ENCODE peak calls at places on chromosomes 11 and 22, in six cellular contexts. One of them, this sample, is unnamed.
A peak's percentile ranks its signal among the peaks of the same experiment; 100 is the strongest.

GRCh38 chr11:35141538-35141937 is 2.6 kb downstream of the CD44 start:
- DNase-seq in A549: no peak
- DNase-seq in body of pancreas: peak; percentile 24
- DNase-seq in tibial artery: peak; percentile 81
- DNase-seq in AG10803: peak; percentile 35
- DNase-seq in astrocyte of the cerebellum: no peak
- DNase-seq in this sample: no peak

GRCh38 chr11:48025293-48025982 is 45.1 kb downstream of the PTPRJ start:
- DNase-seq in A549: no peak
- DNase-seq in body of pancreas: no peak
- DNase-seq in tibial artery: no peak
- DNase-seq in AG10803: no peak
- DNase-seq in astrocyte of the cerebellum: no peak
- DNase-seq in this sample: no peak

GRCh38 chr11:3944198-3944597 is 88.7 kb downstream of the STIM1 start:
- DNase-seq in A549: no peak
- DNase-seq in body of pancreas: no peak
- DNase-seq in tibial artery: peak; percentile 78
- DNase-seq in AG10803: peak; percentile 70
- DNase-seq in astrocyte of the cerebellum: no peak
- DNase-seq in this sample: peak; percentile 7

GRCh38 chr11:81237139-81237538 is 1496.5 kb downstream of the FAM181B start:
- DNase-seq in A549: peak; percentile 37
- DNase-seq in body of pancreas: no peak
- DNase-seq in tibial artery: no peak
- DNase-seq in AG10803: peak; percentile 0
- DNase-seq in astrocyte of the cerebellum: peak; percentile 49
- DNase-seq in this sample: no peak

GRCh38 chr22:16601437-16602223 is 9.0 kb upstream of the CCT8L2 start:
- DNase-seq in A549: no peak
- DNase-seq in body of pancreas: no peak
- DNase-seq in tibial artery: no peak
- DNase-seq in AG10803: no peak
- DNase-seq in astrocyte of the cerebellum: no peak
- DNase-seq in this sample: no peak

GRCh38 chr11:8985462-8985861 is 18.3 kb downstream of the NRIP3 start:
- DNase-seq in A549: no peak
- DNase-seq in body of pancreas: no peak
- DNase-seq in tibial artery: no peak
- DNase-seq in AG10803: no peak
- DNase-seq in astrocyte of the cerebellum: no peak
- DNase-seq in this sample: no peak

GRCh38 chr11:114228401-114229061 is 67.7 kb upstream of the NNMT start:
- DNase-seq in A549: no peak
- DNase-seq in body of pancreas: no peak
- DNase-seq in tibial artery: no peak
- DNase-seq in AG10803: no peak
- DNase-seq in astrocyte of the cerebellum: no peak
- DNase-seq in this sample: no peak

GRCh38 chr11:1953489-1954284 is 6.6 kb downstream of the MRPL23 start:
- DNase-seq in A549: no peak
- DNase-seq in body of pancreas: peak; percentile 31
- DNase-seq in tibial artery: peak; percentile 60
- DNase-seq in AG10803: no peak
- DNase-seq in astrocyte of the cerebellum: no peak
- DNase-seq in this sample: no peak

GRCh38 chr22:19886605-19887250 is 32.1 kb upstream of the GNB1L start:
- DNase-seq in A549: no peak
- DNase-seq in body of pancreas: no peak
- DNase-seq in tibial artery: no peak
- DNase-seq in AG10803: peak; percentile 92
- DNase-seq in astrocyte of the cerebellum: peak; percentile 8
- DNase-seq in this sample: peak; percentile 63

GRCh38 chr11:78656327-78656726 is 81.7 kb upstream of the NARS2 start:
- DNase-seq in A549: no peak
- DNase-seq in body of pancreas: no peak
- DNase-seq in tibial artery: no peak
- DNase-seq in AG10803: no peak
- DNase-seq in astrocyte of the cerebellum: no peak
- DNase-seq in this sample: no peak

GRCh38 chr11:3164138-3164539 is 971 bp downstream of the OSBPL5 start:
- DNase-seq in A549: no peak
- DNase-seq in body of pancreas: peak; percentile 11
- DNase-seq in tibial artery: peak; percentile 73
- DNase-seq in AG10803: no peak
- DNase-seq in astrocyte of the cerebellum: no peak
- DNase-seq in this sample: no peak

GRCh38 chr22:44309137-44309536 is 3.6 kb downstream of the SHISAL1 start:
- DNase-seq in A549: peak; percentile 53
- DNase-seq in body of pancreas: no peak
- DNase-seq in tibial artery: peak; percentile 70
- DNase-seq in AG10803: peak; percentile 97
- DNase-seq in astrocyte of the cerebellum: peak; percentile 93
- DNase-seq in this sample: peak; percentile 95

GRCh38 chr11:1702506-1702905 is 5.5 kb downstream of the KRTAP5-6 start:
- DNase-seq in A549: no peak
- DNase-seq in body of pancreas: no peak
- DNase-seq in tibial artery: no peak
- DNase-seq in AG10803: no peak
- DNase-seq in astrocyte of the cerebellum: no peak
- DNase-seq in this sample: no peak

GRCh38 chr22:19974233-19974861 is 32.7 kb upstream of the TXNRD2 start:
- DNase-seq in A549: peak; percentile 62
- DNase-seq in body of pancreas: no peak
- DNase-seq in tibial artery: no peak
- DNase-seq in AG10803: peak; percentile 48
- DNase-seq in astrocyte of the cerebellum: no peak
- DNase-seq in this sample: peak; percentile 32

GRCh38 chr22:29517215-29517908 is 36.2 kb downstream of the THOC5 start:
- DNase-seq in A549: no peak
- DNase-seq in body of pancreas: peak; percentile 13
- DNase-seq in tibial artery: no peak
- DNase-seq in AG10803: no peak
- DNase-seq in astrocyte of the cerebellum: no peak
- DNase-seq in this sample: no peak

GRCh38 chr11:10374386-10374785 is 69.5 kb downstream of the ADM start:
- DNase-seq in A549: no peak
- DNase-seq in body of pancreas: no peak
- DNase-seq in tibial artery: no peak
- DNase-seq in AG10803: no peak
- DNase-seq in astrocyte of the cerebellum: no peak
- DNase-seq in this sample: peak; percentile 35

GRCh38 chr11:521179-521688 is 14.1 kb downstream of the HRAS start:
- DNase-seq in A549: no peak
- DNase-seq in body of pancreas: no peak
- DNase-seq in tibial artery: no peak
- DNase-seq in AG10803: no peak
- DNase-seq in astrocyte of the cerebellum: no peak
- DNase-seq in this sample: no peak

GRCh38 chr22:28442264-28442950 is 237.2 kb downstream of the TTC28 start:
- DNase-seq in A549: no peak
- DNase-seq in body of pancreas: peak; percentile 81
- DNase-seq in tibial artery: peak; percentile 85
- DNase-seq in AG10803: peak; percentile 77
- DNase-seq in astrocyte of the cerebellum: peak; percentile 37
- DNase-seq in this sample: peak; percentile 56

GRCh38 chr11:119540370-119541125 is 117.6 kb upstream of the THY1 start:
- DNase-seq in A549: no peak
- DNase-seq in body of pancreas: no peak
- DNase-seq in tibial artery: peak; percentile 45
- DNase-seq in AG10803: no peak
- DNase-seq in astrocyte of the cerebellum: no peak
- DNase-seq in this sample: no peak

GRCh38 chr22:49733631-49734030 is 94.0 kb downstream of the BRD1 start:
- DNase-seq in A549: no peak
- DNase-seq in body of pancreas: no peak
- DNase-seq in tibial artery: no peak
- DNase-seq in AG10803: no peak
- DNase-seq in astrocyte of the cerebellum: no peak
- DNase-seq in this sample: no peak

GRCh38 chr22:19983701-19984100 is 32.9 kb downstream of the ARVCF start:
- DNase-seq in A549: no peak
- DNase-seq in body of pancreas: no peak
- DNase-seq in tibial artery: peak; percentile 72
- DNase-seq in AG10803: no peak
- DNase-seq in astrocyte of the cerebellum: no peak
- DNase-seq in this sample: no peak

DNA sequence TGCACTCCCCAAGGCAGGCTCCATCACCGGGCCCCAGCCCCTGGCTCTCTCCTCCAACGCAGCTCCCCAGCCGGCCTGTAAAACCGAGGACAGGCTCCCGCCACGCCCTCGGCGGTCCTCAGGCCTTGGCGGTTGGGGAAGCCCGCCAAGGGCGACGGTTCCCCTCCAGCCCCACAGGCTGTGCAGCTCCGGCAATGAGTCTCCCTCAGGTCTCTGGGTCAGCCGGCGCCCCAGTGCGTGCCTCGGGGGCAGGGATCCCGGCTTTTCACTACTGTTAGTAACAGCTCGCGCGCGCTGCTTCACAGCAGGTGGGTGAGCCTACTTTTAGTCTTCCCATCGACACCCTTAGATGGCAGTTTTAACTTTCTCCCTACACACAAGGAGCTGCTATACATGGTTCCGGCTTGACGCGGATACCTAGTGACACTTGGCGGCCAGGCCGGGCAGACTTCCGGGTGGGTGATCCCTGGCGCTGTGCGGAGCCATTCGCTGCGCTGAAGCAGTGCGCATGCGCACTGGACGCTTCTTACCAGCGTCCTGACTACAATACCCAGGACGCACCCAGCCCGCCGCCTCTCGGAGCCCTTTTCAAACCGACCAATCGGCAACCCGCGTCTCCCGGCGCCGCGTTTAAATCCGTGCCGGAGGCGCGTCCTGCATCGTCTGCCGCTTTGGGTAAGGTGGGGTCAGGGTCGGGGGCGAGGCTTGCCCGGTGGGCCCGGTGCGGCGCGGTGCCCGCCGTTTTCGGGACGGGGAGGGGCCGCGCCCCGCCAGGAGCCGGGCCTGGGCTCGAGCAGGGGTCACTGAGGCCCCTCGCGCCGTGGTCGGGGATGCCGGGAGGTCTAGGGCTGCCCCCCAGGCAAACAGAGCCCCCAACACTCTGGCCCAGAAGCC is at the start of gene GTSE1:
- DNase-seq in A549: peak; percentile 95
- DNase-seq in body of pancreas: peak; percentile 97
- DNase-seq in tibial artery: peak; percentile 98
- DNase-seq in AG10803: peak; percentile 96
- DNase-seq in astrocyte of the cerebellum: peak; percentile 91
- DNase-seq in this sample: peak; percentile 96
- TF ChIP-seq CTCF in A549: no peak
- TF ChIP-seq CTCF in body of pancreas: no peak
- TF ChIP-seq CTCF in tibial artery: no peak
- TF ChIP-seq CTCF in AG10803: no peak
- TF ChIP-seq CTCF in astrocyte of the cerebellum: peak; percentile 2
- TF ChIP-seq CTCF in this sample: peak; percentile 32

DNA sequence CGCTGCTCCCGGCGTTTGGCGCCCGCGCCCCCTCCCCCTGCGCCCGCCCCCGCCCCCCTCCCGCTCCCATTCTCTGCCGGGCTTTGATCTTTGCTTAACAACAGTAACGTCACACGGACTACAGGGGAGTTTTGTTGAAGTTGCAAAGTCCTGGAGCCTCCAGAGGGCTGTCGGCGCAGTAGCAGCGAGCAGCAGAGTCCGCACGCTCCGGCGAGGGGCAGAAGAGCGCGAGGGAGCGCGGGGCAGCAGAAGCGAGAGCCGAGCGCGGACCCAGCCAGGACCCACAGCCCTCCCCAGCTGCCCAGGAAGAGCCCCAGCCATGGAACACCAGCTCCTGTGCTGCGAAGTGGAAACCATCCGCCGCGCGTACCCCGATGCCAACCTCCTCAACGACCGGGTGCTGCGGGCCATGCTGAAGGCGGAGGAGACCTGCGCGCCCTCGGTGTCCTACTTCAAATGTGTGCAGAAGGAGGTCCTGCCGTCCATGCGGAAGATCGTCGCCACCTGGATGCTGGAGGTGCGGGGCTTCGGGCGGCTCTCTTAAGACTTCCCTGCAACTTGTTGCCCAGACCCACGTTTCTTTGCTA is at the start of gene CCND1:
- DNase-seq in A549: peak; percentile 95
- DNase-seq in body of pancreas: peak; percentile 64
- DNase-seq in tibial artery: peak; percentile 85
- DNase-seq in AG10803: peak; percentile 92
- DNase-seq in astrocyte of the cerebellum: peak; percentile 87
- DNase-seq in this sample: peak; percentile 95
- TF ChIP-seq CTCF in A549: no peak
- TF ChIP-seq CTCF in body of pancreas: no peak
- TF ChIP-seq CTCF in tibial artery: peak; percentile 15
- TF ChIP-seq CTCF in AG10803: peak; percentile 39
- TF ChIP-seq CTCF in astrocyte of the cerebellum: peak; percentile 41
- TF ChIP-seq CTCF in this sample: peak; percentile 27

DNA sequence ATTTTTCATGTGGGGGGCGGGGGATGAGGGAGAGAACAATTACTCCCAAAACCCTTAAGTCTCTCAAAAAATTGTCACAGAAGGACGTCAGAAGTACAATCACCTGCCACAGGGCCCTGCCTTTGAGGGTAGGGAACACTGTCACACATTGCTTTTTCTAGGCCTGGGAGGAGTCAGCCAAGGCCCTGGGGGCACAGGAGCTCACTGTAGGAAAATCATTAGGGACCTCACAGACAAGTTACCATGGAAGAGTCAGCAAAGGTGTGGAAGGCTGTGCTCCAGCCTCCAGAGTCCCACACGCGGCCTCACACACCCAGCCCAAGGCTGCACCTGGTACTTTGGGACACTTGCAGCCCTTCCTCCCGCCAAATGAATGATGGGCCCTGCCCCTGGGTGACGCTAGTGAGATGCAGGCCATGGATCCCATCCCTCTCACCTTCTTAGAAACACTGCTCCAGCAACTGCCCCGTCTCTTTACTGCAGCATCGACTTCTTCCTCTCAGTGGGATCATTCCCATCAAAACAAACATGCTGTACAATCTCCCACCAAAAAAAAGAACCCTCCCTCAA is 3.3 kb downstream of the PLEKHA7 start:
- DNase-seq in A549: no peak
- DNase-seq in body of pancreas: peak; percentile 9
- DNase-seq in tibial artery: no peak
- DNase-seq in AG10803: no peak
- DNase-seq in astrocyte of the cerebellum: no peak
- DNase-seq in this sample: no peak
- TF ChIP-seq CTCF in A549: no peak
- TF ChIP-seq CTCF in body of pancreas: no peak
- TF ChIP-seq CTCF in tibial artery: no peak
- TF ChIP-seq CTCF in AG10803: no peak
- TF ChIP-seq CTCF in astrocyte of the cerebellum: no peak
- TF ChIP-seq CTCF in this sample: no peak

DNA sequence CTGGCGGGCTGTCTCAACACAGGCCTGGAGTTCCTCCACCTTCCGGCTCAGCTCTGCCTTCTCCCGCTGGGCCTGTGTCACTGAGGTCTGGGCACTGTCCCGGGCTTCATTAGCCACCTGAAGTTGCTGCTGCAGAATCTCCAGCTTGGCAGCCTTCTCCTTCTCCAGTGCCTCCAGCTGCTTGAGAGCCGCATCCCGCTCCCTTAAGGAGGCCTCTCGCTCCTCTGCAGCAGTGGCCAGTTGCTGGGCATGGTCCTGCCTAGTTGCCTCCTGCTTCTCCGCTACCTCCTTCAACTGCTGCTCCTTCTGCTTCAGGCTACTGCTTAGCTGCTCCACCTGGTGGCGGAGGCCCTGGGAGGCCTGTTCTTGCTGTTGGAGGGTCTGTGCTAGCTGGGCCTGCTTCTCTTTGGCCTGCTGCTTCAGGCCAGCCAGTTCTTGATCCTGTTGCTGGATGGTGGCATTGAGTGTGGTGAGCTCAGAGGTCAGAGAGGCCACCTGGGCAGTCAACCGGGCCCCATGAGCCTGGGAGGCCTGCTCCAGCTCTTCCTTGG is 16.9 kb downstream of the IL18BP start:
- DNase-seq in A549: peak; percentile 49
- DNase-seq in body of pancreas: no peak
- DNase-seq in tibial artery: no peak
- DNase-seq in AG10803: no peak
- DNase-seq in astrocyte of the cerebellum: no peak
- DNase-seq in this sample: no peak
- TF ChIP-seq CTCF in A549: peak; percentile 42
- TF ChIP-seq CTCF in body of pancreas: no peak
- TF ChIP-seq CTCF in tibial artery: no peak
- TF ChIP-seq CTCF in AG10803: peak; percentile 42
- TF ChIP-seq CTCF in astrocyte of the cerebellum: peak; percentile 67
- TF ChIP-seq CTCF in this sample: peak; percentile 62